ENCODE peak calls at places on chromosome 17, in seven cellular contexts. One of them, this sample, is unnamed.

GRCh38 chr17:72466199-72466598 is 345.4 kb downstream of the SOX9 start:
- DNase-seq in glutamatergic neuron: no peak
- DNase-seq in posterior vena cava: no peak
- DNase-seq in NCI-H1092 treated with DMSO at 0.1 percent for 48 hours: no peak
- DNase-seq in fibroblast of the conjunctiva: no peak
- DNase-seq in HT1080: peak; percentile 80
- DNase-seq in C1 segment of cervical spinal cord: no peak
- DNase-seq in this sample: no peak

GRCh38 chr17:76271669-76272540 is 6.8 kb downstream of the UBALD2 start:
- DNase-seq in glutamatergic neuron: no peak
- DNase-seq in posterior vena cava: no peak
- DNase-seq in NCI-H1092 treated with DMSO at 0.1 percent for 48 hours: no peak
- DNase-seq in fibroblast of the conjunctiva: no peak
- DNase-seq in HT1080: no peak
- DNase-seq in C1 segment of cervical spinal cord: no peak
- DNase-seq in this sample: no peak

GRCh38 chr17:27613425-27613824 is 17.6 kb upstream of the LGALS9 start:
- DNase-seq in glutamatergic neuron: no peak
- DNase-seq in posterior vena cava: peak; percentile 19
- DNase-seq in NCI-H1092 treated with DMSO at 0.1 percent for 48 hours: no peak
- DNase-seq in fibroblast of the conjunctiva: no peak
- DNase-seq in HT1080: no peak
- DNase-seq in C1 segment of cervical spinal cord: no peak
- DNase-seq in this sample: no peak

GRCh38 chr17:15432807-15433547 is 34.4 kb downstream of the CDRT4 start:
- DNase-seq in glutamatergic neuron: no peak
- DNase-seq in posterior vena cava: peak; percentile 56
- DNase-seq in NCI-H1092 treated with DMSO at 0.1 percent for 48 hours: no peak
- DNase-seq in fibroblast of the conjunctiva: peak; percentile 46
- DNase-seq in HT1080: no peak
- DNase-seq in C1 segment of cervical spinal cord: no peak
- DNase-seq in this sample: no peak

GRCh38 chr17:29615048-29615385 is 7.7 kb downstream of the CORO6 start:
- DNase-seq in glutamatergic neuron: no peak
- DNase-seq in posterior vena cava: peak; percentile 86
- DNase-seq in NCI-H1092 treated with DMSO at 0.1 percent for 48 hours: no peak
- DNase-seq in fibroblast of the conjunctiva: no peak
- DNase-seq in HT1080: no peak
- DNase-seq in C1 segment of cervical spinal cord: no peak
- DNase-seq in this sample: no peak

GRCh38 chr17:45073414-45074070 is 12.4 kb downstream of the NMT1 start:
- DNase-seq in glutamatergic neuron: no peak
- DNase-seq in posterior vena cava: peak; percentile 34
- DNase-seq in NCI-H1092 treated with DMSO at 0.1 percent for 48 hours: no peak
- DNase-seq in fibroblast of the conjunctiva: peak; percentile 97
- DNase-seq in HT1080: no peak
- DNase-seq in C1 segment of cervical spinal cord: no peak
- DNase-seq in this sample: no peak

GRCh38 chr17:32586666-32587065 is 99.9 kb downstream of the CDK5R1 start:
- DNase-seq in glutamatergic neuron: no peak
- DNase-seq in posterior vena cava: no peak
- DNase-seq in NCI-H1092 treated with DMSO at 0.1 percent for 48 hours: no peak
- DNase-seq in fibroblast of the conjunctiva: no peak
- DNase-seq in HT1080: peak; percentile 61
- DNase-seq in C1 segment of cervical spinal cord: no peak
- DNase-seq in this sample: no peak

GRCh38 chr17:81189670-81190530 is 23.9 kb upstream of the AATK start:
- DNase-seq in glutamatergic neuron: no peak
- DNase-seq in posterior vena cava: no peak
- DNase-seq in NCI-H1092 treated with DMSO at 0.1 percent for 48 hours: peak; percentile 5
- DNase-seq in fibroblast of the conjunctiva: no peak
- DNase-seq in HT1080: no peak
- DNase-seq in C1 segment of cervical spinal cord: no peak
- DNase-seq in this sample: no peak

GRCh38 chr17:57861737-57862409 is 12.0 kb upstream of the MRPS23 start:
- DNase-seq in glutamatergic neuron: peak; percentile 61
- DNase-seq in posterior vena cava: peak; percentile 93
- DNase-seq in NCI-H1092 treated with DMSO at 0.1 percent for 48 hours: no peak
- DNase-seq in fibroblast of the conjunctiva: no peak
- DNase-seq in HT1080: no peak
- DNase-seq in C1 segment of cervical spinal cord: no peak
- DNase-seq in this sample: no peak

GRCh38 chr17:1630662-1631061 is 2.0 kb upstream of the SLC43A2 start:
- DNase-seq in glutamatergic neuron: no peak
- DNase-seq in posterior vena cava: no peak
- DNase-seq in NCI-H1092 treated with DMSO at 0.1 percent for 48 hours: no peak
- DNase-seq in fibroblast of the conjunctiva: no peak
- DNase-seq in HT1080: peak; percentile 48
- DNase-seq in C1 segment of cervical spinal cord: no peak
- DNase-seq in this sample: no peak

GRCh38 chr17:45355087-45355486 is 38.3 kb upstream of the MAP3K14 start:
- DNase-seq in glutamatergic neuron: no peak
- DNase-seq in posterior vena cava: peak; percentile 29
- DNase-seq in NCI-H1092 treated with DMSO at 0.1 percent for 48 hours: no peak
- DNase-seq in fibroblast of the conjunctiva: no peak
- DNase-seq in HT1080: no peak
- DNase-seq in C1 segment of cervical spinal cord: no peak
- DNase-seq in this sample: no peak

GRCh38 chr17:79788989-79789942 is 7.6 kb downstream of the CBX8 start:
- DNase-seq in glutamatergic neuron: peak; percentile 62
- DNase-seq in posterior vena cava: no peak
- DNase-seq in NCI-H1092 treated with DMSO at 0.1 percent for 48 hours: no peak
- DNase-seq in fibroblast of the conjunctiva: no peak
- DNase-seq in HT1080: no peak
- DNase-seq in C1 segment of cervical spinal cord: no peak
- DNase-seq in this sample: no peak

GRCh38 chr17:4678448-4679026 is 25.4 kb downstream of the PELP1 start:
- DNase-seq in glutamatergic neuron: no peak
- DNase-seq in posterior vena cava: no peak
- DNase-seq in NCI-H1092 treated with DMSO at 0.1 percent for 48 hours: no peak
- DNase-seq in fibroblast of the conjunctiva: peak; percentile 24
- DNase-seq in HT1080: peak; percentile 83
- DNase-seq in C1 segment of cervical spinal cord: no peak
- DNase-seq in this sample: no peak

GRCh38 chr17:50060951-50061712 is 5.2 kb downstream of the ITGA3 start:
- DNase-seq in glutamatergic neuron: no peak
- DNase-seq in posterior vena cava: peak; percentile 89
- DNase-seq in NCI-H1092 treated with DMSO at 0.1 percent for 48 hours: peak; percentile 6
- DNase-seq in fibroblast of the conjunctiva: peak; percentile 67
- DNase-seq in HT1080: peak; percentile 86
- DNase-seq in C1 segment of cervical spinal cord: no peak
- DNase-seq in this sample: no peak

GRCh38 chr17:54754560-54754959 is 146.1 kb upstream of the TOM1L1 start:
- DNase-seq in glutamatergic neuron: peak; percentile 19
- DNase-seq in posterior vena cava: no peak
- DNase-seq in NCI-H1092 treated with DMSO at 0.1 percent for 48 hours: no peak
- DNase-seq in fibroblast of the conjunctiva: no peak
- DNase-seq in HT1080: peak; percentile 11
- DNase-seq in C1 segment of cervical spinal cord: no peak
- DNase-seq in this sample: peak; percentile 12

GRCh38 chr17:77881545-77881944 is 77.0 kb upstream of the TNRC6C start:
- DNase-seq in glutamatergic neuron: peak; percentile 63
- DNase-seq in posterior vena cava: peak; percentile 98
- DNase-seq in NCI-H1092 treated with DMSO at 0.1 percent for 48 hours: no peak
- DNase-seq in fibroblast of the conjunctiva: peak; percentile 18
- DNase-seq in HT1080: peak; percentile 71
- DNase-seq in C1 segment of cervical spinal cord: no peak
- DNase-seq in this sample: peak; percentile 96

GRCh38 chr17:48155889-48156670 is 48.5 kb downstream of the SNX11 start:
- DNase-seq in glutamatergic neuron: no peak
- DNase-seq in posterior vena cava: no peak
- DNase-seq in NCI-H1092 treated with DMSO at 0.1 percent for 48 hours: peak; percentile 86
- DNase-seq in fibroblast of the conjunctiva: no peak
- DNase-seq in HT1080: no peak
- DNase-seq in C1 segment of cervical spinal cord: no peak
- DNase-seq in this sample: no peak

GRCh38 chr17:27782791-27783206 is 17.5 kb downstream of the NOS2 start:
- DNase-seq in glutamatergic neuron: no peak
- DNase-seq in posterior vena cava: no peak
- DNase-seq in NCI-H1092 treated with DMSO at 0.1 percent for 48 hours: no peak
- DNase-seq in fibroblast of the conjunctiva: no peak
- DNase-seq in HT1080: peak; percentile 11
- DNase-seq in C1 segment of cervical spinal cord: no peak
- DNase-seq in this sample: peak; percentile 35

GRCh38 chr17:17732892-17733670 is 51.8 kb downstream of the RAI1 start:
- DNase-seq in glutamatergic neuron: no peak
- DNase-seq in posterior vena cava: no peak
- DNase-seq in NCI-H1092 treated with DMSO at 0.1 percent for 48 hours: no peak
- DNase-seq in fibroblast of the conjunctiva: peak; percentile 22
- DNase-seq in HT1080: peak; percentile 63
- DNase-seq in C1 segment of cervical spinal cord: no peak
- DNase-seq in this sample: no peak

GRCh38 chr17:68865584-68865983 is 89.6 kb downstream of the ABCA8 start:
- DNase-seq in glutamatergic neuron: no peak
- DNase-seq in posterior vena cava: no peak
- DNase-seq in NCI-H1092 treated with DMSO at 0.1 percent for 48 hours: no peak
- DNase-seq in fibroblast of the conjunctiva: no peak
- DNase-seq in HT1080: no peak
- DNase-seq in C1 segment of cervical spinal cord: no peak
- DNase-seq in this sample: no peak

GRCh38 chr17:62627904-62628603 is 584 bp downstream of the MRC2 start:
- DNase-seq in glutamatergic neuron: no peak
- DNase-seq in posterior vena cava: peak; percentile 90
- DNase-seq in NCI-H1092 treated with DMSO at 0.1 percent for 48 hours: no peak
- DNase-seq in fibroblast of the conjunctiva: peak; percentile 49
- DNase-seq in HT1080: peak; percentile 27
- DNase-seq in C1 segment of cervical spinal cord: no peak
- DNase-seq in this sample: peak; percentile 55

GRCh38 chr17:72126575-72127486 is 6.0 kb downstream of the SOX9 start:
- DNase-seq in glutamatergic neuron: no peak
- DNase-seq in posterior vena cava: no peak
- DNase-seq in NCI-H1092 treated with DMSO at 0.1 percent for 48 hours: peak; percentile 12
- DNase-seq in fibroblast of the conjunctiva: no peak
- DNase-seq in HT1080: peak; percentile 74
- DNase-seq in C1 segment of cervical spinal cord: no peak
- DNase-seq in this sample: peak; percentile 52

GRCh38 chr17:59512844-59513383 is 52.5 kb upstream of the DHX40 start:
- DNase-seq in glutamatergic neuron: no peak
- DNase-seq in posterior vena cava: no peak
- DNase-seq in NCI-H1092 treated with DMSO at 0.1 percent for 48 hours: peak; percentile 5
- DNase-seq in fibroblast of the conjunctiva: no peak
- DNase-seq in HT1080: no peak
- DNase-seq in C1 segment of cervical spinal cord: no peak
- DNase-seq in this sample: no peak

GRCh38 chr17:385195-385835 is 32.7 kb upstream of the RPH3AL start:
- DNase-seq in glutamatergic neuron: peak; percentile 78
- DNase-seq in posterior vena cava: peak; percentile 91
- DNase-seq in NCI-H1092 treated with DMSO at 0.1 percent for 48 hours: no peak
- DNase-seq in fibroblast of the conjunctiva: no peak
- DNase-seq in HT1080: no peak
- DNase-seq in C1 segment of cervical spinal cord: no peak
- DNase-seq in this sample: peak; percentile 23

GRCh38 chr17:79504181-79504605 is 106.7 kb downstream of the RBFOX3 start:
- DNase-seq in glutamatergic neuron: no peak
- DNase-seq in posterior vena cava: no peak
- DNase-seq in NCI-H1092 treated with DMSO at 0.1 percent for 48 hours: no peak
- DNase-seq in fibroblast of the conjunctiva: no peak
- DNase-seq in HT1080: no peak
- DNase-seq in C1 segment of cervical spinal cord: no peak
- DNase-seq in this sample: no peak

GRCh38 chr17:72613411-72614292 is 478.8 kb downstream of the SLC39A11 start:
- DNase-seq in glutamatergic neuron: no peak
- DNase-seq in posterior vena cava: no peak
- DNase-seq in NCI-H1092 treated with DMSO at 0.1 percent for 48 hours: no peak
- DNase-seq in fibroblast of the conjunctiva: peak; percentile 10
- DNase-seq in HT1080: peak; percentile 67
- DNase-seq in C1 segment of cervical spinal cord: no peak
- DNase-seq in this sample: no peak

GRCh38 chr17:83035722-83036121 is 43.7 kb upstream of the METRNL start:
- DNase-seq in glutamatergic neuron: no peak
- DNase-seq in posterior vena cava: no peak
- DNase-seq in NCI-H1092 treated with DMSO at 0.1 percent for 48 hours: no peak
- DNase-seq in fibroblast of the conjunctiva: no peak
- DNase-seq in HT1080: no peak
- DNase-seq in C1 segment of cervical spinal cord: no peak
- DNase-seq in this sample: no peak

GRCh38 chr17:58329035-58329807 is 626 bp upstream of the TSPOAP1 start:
- DNase-seq in glutamatergic neuron: peak; percentile 35
- DNase-seq in posterior vena cava: peak; percentile 88
- DNase-seq in NCI-H1092 treated with DMSO at 0.1 percent for 48 hours: no peak
- DNase-seq in fibroblast of the conjunctiva: no peak
- DNase-seq in HT1080: peak; percentile 50
- DNase-seq in C1 segment of cervical spinal cord: no peak
- DNase-seq in this sample: no peak

GRCh38 chr17:29710891-29711418 is 88.2 kb upstream of the CORO6 start:
- DNase-seq in glutamatergic neuron: no peak
- DNase-seq in posterior vena cava: no peak
- DNase-seq in NCI-H1092 treated with DMSO at 0.1 percent for 48 hours: no peak
- DNase-seq in fibroblast of the conjunctiva: no peak
- DNase-seq in HT1080: no peak
- DNase-seq in C1 segment of cervical spinal cord: no peak
- DNase-seq in this sample: peak; percentile 82

GRCh38 chr17:77216435-77216980 is 75.7 kb downstream of the SEC14L1 start:
- DNase-seq in glutamatergic neuron: no peak
- DNase-seq in posterior vena cava: no peak
- DNase-seq in NCI-H1092 treated with DMSO at 0.1 percent for 48 hours: peak; percentile 11
- DNase-seq in fibroblast of the conjunctiva: no peak
- DNase-seq in HT1080: no peak
- DNase-seq in C1 segment of cervical spinal cord: no peak
- DNase-seq in this sample: no peak